ENCODE peak calls at places on chromosomes 12 and 14, in eight cellular contexts. X is T-cell, M is GM20000, C is HTR-8/SVneo, Q is GM03348, G is caudate nucleus, V is heart right ventricle, A is LNCaP clone FGC. K is an unnamed sample.

GRCh38 chr12:123621101-123621500 is 12.4 kb downstream of the EIF2B1 start:
- DNase-seq in X (no peak), M (no peak), C (no peak), Q (peak), G (no peak), V (no peak), A (no peak), K (no peak)

GRCh38 chr14:69535230-69535848 is 39.3 kb downstream of the CCDC177 start:
- DNase-seq in X (no peak), M (no peak), C (peak), Q (peak), G (peak), V (no peak), A (no peak), K (no peak)

GRCh38 chr12:122202017-122202416 is 1.5 kb upstream of the B3GNT4 start:
- DNase-seq in X (no peak), M (no peak), C (no peak), Q (no peak), G (no peak), V (no peak), A (no peak), K (no peak)

GRCh38 chr14:36633580-36633979 is 28.1 kb upstream of the PAX9 start:
- DNase-seq in X (no peak), M (no peak), C (no peak), Q (no peak), G (no peak), V (no peak), A (no peak), K (no peak)

GRCh38 chr12:26426652-26427051 is 231.3 kb downstream of the SSPN start:
- DNase-seq in X (no peak), M (no peak), C (no peak), Q (no peak), G (no peak), V (no peak), A (no peak), K (no peak)

GRCh38 chr12:54368709-54369596 is 4.7 kb upstream of the GPR84 start:
- DNase-seq in X (peak), M (peak), C (peak), Q (peak), G (peak), V (peak), A (no peak), K (peak)

GRCh38 chr12:27436029-27436428 is 10.5 kb upstream of the SMCO2 start:
- DNase-seq in X (no peak), M (no peak), C (no peak), Q (no peak), G (no peak), V (no peak), A (no peak), K (no peak)

GRCh38 chr12:103640410-103640809 is 53.3 kb downstream of the STAB2 start:
- DNase-seq in X (no peak), M (no peak), C (no peak), Q (no peak), G (no peak), V (no peak), A (no peak), K (no peak)

GRCh38 chr12:42486407-42486806 is 103.1 kb downstream of the PRICKLE1 start:
- DNase-seq in X (no peak), M (no peak), C (no peak), Q (no peak), G (no peak), V (no peak), A (no peak), K (no peak)

GRCh38 chr12:76284816-76285750 is 63.1 kb downstream of the BBS10 start:
- DNase-seq in X (no peak), M (no peak), C (no peak), Q (peak), G (no peak), V (no peak), A (no peak), K (no peak)

GRCh38 chr14:89977668-89978067 is 21.9 kb downstream of the TDP1 start:
- DNase-seq in X (no peak), M (no peak), C (no peak), Q (no peak), G (peak), V (no peak), A (no peak), K (no peak)

GRCh38 chr12:57203791-57204190 is 12.8 kb upstream of the NXPH4 start:
- DNase-seq in X (no peak), M (no peak), C (no peak), Q (no peak), G (no peak), V (no peak), A (no peak), K (no peak)

GRCh38 chr14:54502602-54503001 is 7.1 kb upstream of the CGRRF1 start:
- DNase-seq in X (no peak), M (no peak), C (no peak), Q (peak), G (no peak), V (no peak), A (no peak), K (no peak)

GRCh38 chr12:9340422-9341259 is 132.4 kb upstream of the PZP start:
- DNase-seq in X (no peak), M (no peak), C (no peak), Q (no peak), G (no peak), V (no peak), A (no peak), K (no peak)

GRCh38 chr14:104968541-104969401 is 9.4 kb downstream of the AHNAK2 start:
- DNase-seq in X (no peak), M (no peak), C (no peak), Q (peak), G (no peak), V (no peak), A (no peak), K (no peak)

GRCh38 chr12:41073633-41074576 is 114.2 kb upstream of the PDZRN4 start:
- DNase-seq in X (no peak), M (no peak), C (no peak), Q (no peak), G (no peak), V (no peak), A (no peak), K (no peak)

GRCh38 chr12:109827080-109827479 is 6.1 kb downstream of the TRPV4 start:
- DNase-seq in X (no peak), M (no peak), C (no peak), Q (no peak), G (no peak), V (no peak), A (no peak), K (no peak)

GRCh38 chr14:24093901-24094838 is at the start of gene PCK2:
- DNase-seq in X (peak), M (peak), C (peak), Q (peak), G (peak), V (peak), A (peak), K (peak)

GRCh38 chr12:120831648-120832267 is 72.4 kb downstream of the SPPL3 start:
- DNase-seq in X (no peak), M (no peak), C (no peak), Q (no peak), G (no peak), V (no peak), A (no peak), K (no peak)

GRCh38 chr12:55929306-55929791 is 1.6 kb upstream of the DGKA start:
- DNase-seq in X (peak), M (peak), C (no peak), Q (no peak), G (no peak), V (peak), A (no peak), K (no peak)

GRCh38 chr12:84842406-84843013 is 70.1 kb downstream of the SLC6A15 start:
- DNase-seq in X (no peak), M (peak), C (peak), Q (peak), G (no peak), V (no peak), A (peak), K (no peak)

GRCh38 chr12:120199595-120200306 is 1.2 kb downstream of the RPLP0 start:
- DNase-seq in X (no peak), M (no peak), C (peak), Q (peak), G (no peak), V (no peak), A (no peak), K (peak)

GRCh38 chr12:67632005-67632404 is 16.5 kb upstream of the DYRK2 start:
- DNase-seq in X (no peak), M (no peak), C (no peak), Q (no peak), G (no peak), V (no peak), A (no peak), K (no peak)

GRCh38 chr12:67354322-67354721 is 85.2 kb downstream of the CAND1 start:
- DNase-seq in X (no peak), M (no peak), C (no peak), Q (peak), G (no peak), V (no peak), A (no peak), K (no peak)

GRCh38 chr14:92728781-92729364 is 19.6 kb downstream of the LGMN start:
- DNase-seq in X (no peak), M (peak), C (no peak), Q (no peak), G (no peak), V (no peak), A (no peak), K (peak)

GRCh38 chr14:95948608-95949007 is 72.0 kb downstream of the TUNAR start:
- DNase-seq in X (no peak), M (no peak), C (no peak), Q (no peak), G (no peak), V (no peak), A (no peak), K (no peak)

GRCh38 chr14:30903285-30904124 is 29.1 kb downstream of the COCH start:
- DNase-seq in X (no peak), M (no peak), C (no peak), Q (no peak), G (no peak), V (no peak), A (no peak), K (no peak)